ENCODE peak calls at places on chromosomes 4 and X, in ten cellular contexts. N is CD8-positive, alpha-beta memory T cell; H is left ventricle myocardium inferior; L is foreskin keratinocyte; G is tibial artery; Y is GM23338; M is stomach; K is SK-N-SH; J is A549; X is RWPE2. V is an unnamed sample.

GRCh38 chrX:118207831-118208453 is 91.3 kb upstream of the KLHL13 start:
- DNase-seq in N (no peak), H (no peak), L (no peak), G (no peak), Y (no peak), M (no peak), K (no peak), J (no peak), X (no peak), V (no peak)

GRCh38 chr4:108030332-108030731 is 40.6 kb downstream of the HADH start:
- DNase-seq in N (peak; percentile 21), H (no peak), L (peak; percentile 37), G (no peak), Y (peak; percentile 68), M (no peak), K (peak; percentile 40), J (peak; percentile 41), X (no peak), V (no peak)

GRCh38 chrX:10327651-10328050 is 170.9 kb downstream of the CLCN4 start:
- DNase-seq in N (no peak), H (no peak), L (no peak), G (no peak), Y (peak; percentile 19), M (no peak), K (no peak), J (peak; percentile 66), X (no peak), V (no peak)

GRCh38 chr4:187227907-187228699 is 504.4 kb upstream of the FAT1 start:
- DNase-seq in N (no peak), H (no peak), L (peak; percentile 84), G (no peak), Y (no peak), M (no peak), K (no peak), J (no peak), X (no peak), V (no peak)

GRCh38 chr4:164383187-164384181 is 370.4 kb upstream of the SMIM31 start:
- DNase-seq in N (no peak), H (no peak), L (peak; percentile 28), G (peak; percentile 70), Y (peak; percentile 78), M (no peak), K (peak; percentile 16), J (peak; percentile 0), X (no peak), V (no peak)

GRCh38 chr4:2886622-2887021 is 43.0 kb downstream of the ADD1 start:
- DNase-seq in N (no peak), H (no peak), L (no peak), G (no peak), Y (no peak), M (no peak), K (peak; percentile 80), J (no peak), X (no peak), V (no peak)

GRCh38 chr4:123446791-123447474 is 50.3 kb downstream of the SPRY1 start:
- DNase-seq in N (no peak), H (no peak), L (no peak), G (no peak), Y (peak; percentile 8), M (no peak), K (no peak), J (no peak), X (no peak), V (no peak)

GRCh38 chr4:74969507-74970474 is 36.9 kb downstream of the PARM1 start:
- DNase-seq in N (no peak), H (peak; percentile 49), L (no peak), G (peak; percentile 66), Y (peak; percentile 69), M (peak; percentile 45), K (peak; percentile 20), J (peak; percentile 1), X (no peak), V (no peak)

DNA sequence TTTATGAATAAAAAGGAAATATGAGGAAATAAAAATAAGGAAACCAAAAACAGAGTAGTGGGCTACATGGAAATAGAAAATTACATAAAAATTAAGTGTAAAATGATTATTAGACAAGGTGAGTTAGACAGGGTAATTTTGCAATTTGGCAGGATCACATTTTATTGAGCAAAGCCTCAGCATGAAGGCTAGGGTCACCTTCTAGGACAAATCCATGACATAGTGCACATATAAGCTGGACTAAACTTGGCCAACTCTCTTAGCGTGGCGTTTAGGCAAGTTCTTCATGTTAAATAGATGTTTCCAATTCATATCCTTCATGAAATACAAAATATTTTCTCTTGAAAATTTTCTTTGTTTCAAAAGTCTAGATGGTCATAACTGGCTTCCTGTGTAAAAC is 25.7 kb upstream of the UGT2B7 start:
- DNase-seq in N (no peak), H (no peak), L (no peak), G (no peak), Y (no peak), M (no peak), K (no peak), J (no peak), X (no peak), V (no peak)
- H3K27ac ChIP-seq in N (no peak overlapping the region), H (no peak overlapping the region), L (no peak overlapping the region), G (no peak overlapping the region), Y (no peak overlapping the region), M (no peak overlapping the region), K (no peak overlapping the region), J (no peak overlapping the region), X (no peak overlapping the region), V (no peak overlapping the region)

GRCh38 chr4:54277691-54278090 is 48.6 kb downstream of the PDGFRA start:
- DNase-seq in N (no peak), H (no peak), L (peak; percentile 83), G (no peak), Y (no peak), M (no peak), K (no peak), J (no peak), X (no peak), V (no peak)

GRCh38 chr4:54281060-54281781 is 52.1 kb downstream of the PDGFRA start:
- DNase-seq in N (no peak), H (peak; percentile 81), L (peak; percentile 31), G (peak; percentile 95), Y (peak; percentile 11), M (peak; percentile 92), K (no peak), J (peak; percentile 20), X (peak; percentile 71), V (no peak)

DNA sequence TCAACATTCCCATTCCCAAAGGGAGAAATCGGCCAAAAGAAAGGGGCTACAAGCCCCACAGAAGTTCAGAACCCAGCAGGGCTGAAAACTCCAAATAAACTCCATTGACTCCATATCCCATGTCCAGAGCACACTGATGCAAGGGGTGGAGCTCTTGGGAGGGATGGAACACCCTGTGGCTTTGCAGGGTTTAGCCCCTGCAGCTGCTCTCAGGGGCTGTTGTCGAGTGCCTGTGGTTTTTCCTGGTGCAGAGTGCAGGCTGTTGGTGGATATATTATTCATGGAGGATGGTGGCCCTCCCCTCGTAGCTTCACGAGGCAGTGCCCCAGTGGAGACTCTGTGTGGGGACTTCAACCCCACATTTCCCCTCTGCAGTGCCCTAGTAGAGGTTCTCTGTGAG is 53.7 kb downstream of the PDGFRA start:
- DNase-seq in N (no peak), H (no peak), L (no peak), G (no peak), Y (no peak), M (no peak), K (no peak), J (no peak), X (no peak), V (no peak)
- H3K27ac ChIP-seq in N (no peak overlapping the region), H (no peak overlapping the region), L (no peak overlapping the region), G (peak overlapping the region; percentile 69), Y (no peak overlapping the region), M (peak overlapping the region; percentile 77), K (no peak overlapping the region), J (no peak overlapping the region), X (no peak overlapping the region), V (no peak overlapping the region)

GRCh38 chr4:182683666-182684065 is 233.5 kb downstream of the DCTD start:
- DNase-seq in N (no peak), H (no peak), L (no peak), G (no peak), Y (no peak), M (no peak), K (no peak), J (no peak), X (no peak), V (no peak)

GRCh38 chr4:182678590-182678989 is 238.6 kb downstream of the DCTD start:
- DNase-seq in N (no peak), H (no peak), L (no peak), G (no peak), Y (no peak), M (no peak), K (no peak), J (no peak), X (no peak), V (no peak)

GRCh38 chr4:182679531-182679930 is 237.7 kb downstream of the DCTD start:
- DNase-seq in N (no peak), H (no peak), L (no peak), G (no peak), Y (no peak), M (no peak), K (no peak), J (no peak), X (no peak), V (no peak)

DNA sequence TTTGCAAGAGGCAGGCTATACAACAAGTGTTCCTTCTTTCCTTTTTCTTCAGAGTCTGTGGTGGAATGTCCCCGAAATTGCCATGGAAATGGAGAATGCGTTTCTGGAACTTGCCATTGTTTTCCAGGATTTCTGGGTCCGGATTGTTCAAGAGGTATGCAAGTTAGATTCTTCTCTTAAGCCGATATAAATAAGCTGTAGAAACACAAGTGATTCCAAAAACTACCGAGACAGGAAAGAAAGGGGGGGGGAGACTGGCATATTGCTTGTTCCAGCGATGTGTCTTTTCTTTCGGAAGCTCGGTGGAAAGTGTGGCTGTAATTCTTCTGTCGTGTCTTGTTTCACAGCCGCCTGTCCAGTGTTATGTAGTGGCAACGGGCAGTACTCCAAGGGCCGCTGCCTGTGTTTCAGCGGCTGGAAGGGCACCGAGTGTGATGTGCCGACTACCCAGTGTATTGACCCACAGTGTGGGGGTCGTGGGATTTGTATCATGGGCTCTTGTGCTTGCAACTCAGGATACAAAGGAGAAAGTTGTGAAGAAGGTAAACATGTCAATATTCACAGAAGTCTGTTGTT is 236.9 kb downstream of the DCTD start:
- DNase-seq in N (no peak), H (peak; percentile 55), L (no peak), G (no peak), Y (no peak), M (no peak), K (no peak), J (no peak), X (no peak), V (no peak)
- H3K27ac ChIP-seq in N (no peak overlapping the region), H (peak overlapping the region; percentile 67), L (no peak overlapping the region), G (no peak overlapping the region), Y (peak overlapping the region; percentile 57), M (no peak overlapping the region), K (no peak overlapping the region), J (no peak overlapping the region), X (no peak overlapping the region), V (no peak overlapping the region)

GRCh38 chr4:78024085-78024484 is 33.0 kb upstream of the FRAS1 start:
- DNase-seq in N (no peak), H (no peak), L (no peak), G (no peak), Y (no peak), M (no peak), K (no peak), J (no peak), X (no peak), V (no peak)

GRCh38 chr4:78019494-78019893 is 37.6 kb upstream of the FRAS1 start:
- DNase-seq in N (no peak), H (no peak), L (no peak), G (no peak), Y (no peak), M (no peak), K (peak; percentile 27), J (no peak), X (no peak), V (no peak)

GRCh38 chr4:78020677-78021076 is 36.4 kb upstream of the FRAS1 start:
- DNase-seq in N (no peak), H (no peak), L (no peak), G (no peak), Y (no peak), M (no peak), K (no peak), J (no peak), X (no peak), V (no peak)

GRCh38 chr4:78024692-78025091 is 32.4 kb upstream of the FRAS1 start:
- DNase-seq in N (no peak), H (no peak), L (no peak), G (no peak), Y (no peak), M (no peak), K (no peak), J (no peak), X (no peak), V (no peak)

DNA sequence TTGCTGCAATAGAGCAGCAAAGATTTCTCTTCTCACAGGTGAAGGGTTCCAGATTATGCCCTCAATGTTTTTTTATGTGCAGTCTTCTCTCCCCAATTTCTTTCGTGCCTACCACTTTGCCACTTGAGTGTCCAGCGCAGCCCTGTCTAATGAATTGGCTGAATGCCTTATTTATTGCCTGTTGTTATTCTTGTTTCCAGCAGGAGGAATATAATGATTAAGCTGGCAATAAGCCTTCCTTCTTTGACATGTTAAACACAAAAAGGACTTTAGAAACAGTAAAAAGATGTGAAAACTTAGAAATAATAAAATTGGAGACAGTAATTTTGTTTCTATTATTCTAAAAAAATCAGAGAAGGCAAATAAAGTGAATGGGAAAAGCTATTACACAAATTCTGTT is 34.6 kb upstream of the FRAS1 start:
- DNase-seq in N (no peak), H (no peak), L (no peak), G (no peak), Y (no peak), M (no peak), K (peak; percentile 13), J (no peak), X (no peak), V (no peak)
- H3K27ac ChIP-seq in N (no peak overlapping the region), H (no peak overlapping the region), L (no peak overlapping the region), G (no peak overlapping the region), Y (no peak overlapping the region), M (no peak overlapping the region), K (no peak overlapping the region), J (no peak overlapping the region), X (no peak overlapping the region), V (no peak overlapping the region)